ENCODE peak calls at places on chromosomes 11 and 22, in seven cellular contexts. Q is right lobe of liver, L is uterus, A is NB4, Y is GM13977, U is transverse colon, T is heart left ventricle. H is an unnamed sample.
A peak's percentile ranks its signal among the peaks of the same experiment; 100 is the strongest.

GRCh38 chr11:62880231-62880802 is 379 bp upstream of the SLC3A2 start:
- DNase-seq in Q (no peak), L (peak; percentile 76), A (peak; percentile 87), Y (peak; percentile 67), U (no peak), T (peak; percentile 67), H (peak; percentile 89)

GRCh38 chr11:13287681-13288080 is 10.1 kb downstream of the BMAL1 start:
- DNase-seq in Q (no peak), L (no peak), A (no peak), Y (no peak), U (no peak), T (no peak), H (no peak)

GRCh38 chr11:7905961-7906429 is 25.1 kb downstream of the OR10A6 start:
- DNase-seq in Q (no peak), L (no peak), A (no peak), Y (no peak), U (no peak), T (no peak), H (no peak)

GRCh38 chr11:66979336-66979980 is 4.4 kb downstream of the C11orf86 start:
- DNase-seq in Q (no peak), L (no peak), A (no peak), Y (no peak), U (no peak), T (no peak), H (peak; percentile 86)

GRCh38 chr11:134819026-134819425 is 407.0 kb upstream of the B3GAT1 start:
- DNase-seq in Q (no peak), L (no peak), A (no peak), Y (no peak), U (no peak), T (no peak), H (no peak)

GRCh38 chr11:117479372-117479771 is 151.7 kb downstream of the CEP164 start:
- DNase-seq in Q (no peak), L (no peak), A (no peak), Y (peak; percentile 58), U (no peak), T (no peak), H (no peak)

GRCh38 chr11:77656362-77656761 is 18.8 kb upstream of the CLNS1A start:
- DNase-seq in Q (no peak), L (no peak), A (no peak), Y (no peak), U (no peak), T (no peak), H (no peak)

GRCh38 chr11:47950396-47950795 is 30.0 kb upstream of the PTPRJ start:
- DNase-seq in Q (no peak), L (no peak), A (peak; percentile 76), Y (no peak), U (peak; percentile 34), T (no peak), H (no peak)

GRCh38 chr11:123246749-123247497 is 51.9 kb upstream of the CLMP start:
- DNase-seq in Q (peak; percentile 80), L (peak; percentile 80), A (peak; percentile 84), Y (peak; percentile 78), U (peak; percentile 85), T (peak; percentile 86), H (peak; percentile 75)

GRCh38 chr11:63917685-63918523 is 940 bp upstream of the RCOR2 start:
- DNase-seq in Q (no peak), L (peak; percentile 60), A (peak; percentile 83), Y (peak; percentile 69), U (peak; percentile 62), T (peak; percentile 88), H (peak; percentile 51)

GRCh38 chr11:629237-629583 is 2.2 kb upstream of the SCT start:
- DNase-seq in Q (no peak), L (no peak), A (no peak), Y (no peak), U (no peak), T (no peak), H (no peak)
- TF ChIP-seq CTCF in Q (no peak), L (peak; percentile 11), A (no peak), Y (no peak), U (no peak), T (peak; percentile 19), H (no peak)

DNA sequence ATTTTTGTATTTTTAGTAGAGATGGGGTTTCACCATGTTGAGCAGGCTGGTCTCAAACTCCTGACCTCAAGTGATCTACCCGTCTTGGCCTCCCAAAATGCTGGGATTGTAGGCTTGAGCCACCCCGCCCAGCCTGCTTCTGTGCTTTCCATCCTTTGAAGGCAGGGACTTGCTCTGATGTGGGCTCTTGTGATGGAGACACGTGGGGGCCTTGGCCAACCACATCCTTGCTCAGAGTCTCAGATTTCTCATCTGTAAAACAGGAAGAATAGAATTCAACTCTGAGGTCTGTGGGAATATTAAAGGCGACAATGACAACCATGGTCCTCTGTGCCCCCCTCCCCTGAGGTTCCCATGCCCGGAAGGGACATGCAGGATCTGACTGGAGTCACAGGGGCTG is 3.8 kb upstream of the GGA1 start:
- DNase-seq in Q (no peak), L (no peak), A (no peak), Y (no peak), U (no peak), T (no peak), H (no peak)
- TF ChIP-seq CTCF in Q (no peak), L (no peak), A (no peak), Y (no peak), U (no peak), T (no peak), H (no peak)

DNA sequence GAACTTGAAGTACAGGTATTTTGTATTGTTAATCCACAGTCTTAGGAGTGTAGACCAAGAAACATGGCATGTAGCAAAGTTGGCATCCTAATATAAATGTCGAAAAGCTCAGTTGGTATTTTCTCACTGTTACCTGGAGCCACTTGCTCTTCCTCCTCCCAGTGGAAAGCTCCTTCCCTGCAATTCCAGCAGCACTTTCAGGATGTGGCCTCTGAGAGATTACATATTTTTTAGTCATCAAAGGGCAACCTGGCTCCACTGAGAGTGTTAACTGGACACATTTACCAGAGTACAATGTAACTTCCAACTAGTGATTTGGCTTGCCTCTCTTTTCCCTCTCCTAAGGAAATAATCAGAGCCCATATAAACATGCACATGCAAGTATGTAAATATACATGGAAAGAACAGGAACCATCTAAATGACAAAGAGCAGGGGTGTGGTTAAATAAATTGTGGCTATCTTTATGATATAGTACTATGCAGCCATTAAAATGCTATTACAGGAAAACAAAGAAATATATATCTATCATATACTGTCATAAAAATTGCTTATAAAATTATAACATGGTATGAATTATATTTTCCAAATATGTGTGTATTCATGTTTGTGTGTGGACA is 14.2 kb upstream of the EED start:
- DNase-seq in Q (no peak), L (no peak), A (no peak), Y (no peak), U (no peak), T (no peak), H (no peak)
- TF ChIP-seq CTCF in Q (no peak), L (no peak), A (no peak), Y (no peak), U (no peak), T (no peak), H (peak; percentile 26)

GRCh38 chr11:70437111-70437784 is 38.9 kb downstream of the CTTN start:
- DNase-seq in Q (no peak), L (no peak), A (no peak), Y (peak; percentile 71), U (no peak), T (no peak), H (no peak)

GRCh38 chr11:70435765-70436500 is 37.6 kb downstream of the CTTN start:
- DNase-seq in Q (no peak), L (no peak), A (no peak), Y (no peak), U (no peak), T (no peak), H (no peak)

GRCh38 chr11:70434813-70435300 is 36.5 kb downstream of the CTTN start:
- DNase-seq in Q (no peak), L (no peak), A (no peak), Y (no peak), U (no peak), T (no peak), H (no peak)

GRCh38 chr11:70435361-70435760 is 37.0 kb downstream of the CTTN start:
- DNase-seq in Q (no peak), L (no peak), A (no peak), Y (no peak), U (no peak), T (no peak), H (no peak)

GRCh38 chr11:70436501-70436860 is 38.2 kb downstream of the CTTN start:
- DNase-seq in Q (no peak), L (no peak), A (no peak), Y (no peak), U (no peak), T (no peak), H (no peak)
- TF ChIP-seq CTCF in Q (no peak), L (no peak), A (no peak), Y (no peak), U (no peak), T (no peak), H (no peak)

H was measured in AG10803.